ENCODE peak calls at places on chromosomes 4 and X, in seven cellular contexts. P is bronchial epithelial cell, S is mammary epithelial cell, Q is right lobe of liver, Z is left lung, L is uterus, C is neural progenitor cell. R is an unnamed sample.

GRCh38 chr4:150336676-150337412 is 245.1 kb upstream of the MAB21L2 start:
- DNase-seq in L (no peak), S (no peak), P (no peak), C (no peak), Q (no peak), Z (no peak), R (no peak)

GRCh38 chr4:113050837-113051236 is 1.4 kb downstream of the ANK2 start:
- DNase-seq in C (no peak), L (no peak), P (no peak), S (no peak), Z (no peak), Q (no peak), R (no peak)

GRCh38 chrX:123993326-123993725 is 31.8 kb downstream of the STAG2 start:
- DNase-seq in C (no peak), Q (no peak), S (peak), L (no peak), Z (no peak), P (peak), R (no peak)

GRCh38 chrX:136250191-136251041 is 784 bp downstream of the MAP7D3 start:
- DNase-seq in L (no peak), Q (no peak), C (peak), P (peak), Z (no peak), S (no peak), R (no peak)

GRCh38 chrX:27086221-27086620 is 376.9 kb downstream of the PPP4R3C start:
- DNase-seq in S (no peak), Q (no peak), Z (no peak), C (peak), L (no peak), P (peak), R (no peak)

GRCh38 chr4:138473339-138473738 is 231.2 kb upstream of the SLC7A11 start:
- DNase-seq in P (no peak), S (no peak), C (no peak), Q (no peak), Z (no peak), L (no peak), R (no peak)

GRCh38 chr4:5399790-5400421 is 308.5 kb downstream of the EVC2 start:
- DNase-seq in P (peak), Z (no peak), C (peak), Q (no peak), S (no peak), L (no peak), R (no peak)

GRCh38 chr4:173522160-173522873 is 7.7 kb downstream of the HAND2 start:
- DNase-seq in S (no peak), Z (peak), C (peak), P (no peak), Q (peak), L (peak), R (no peak)

GRCh38 chr4:176656108-176656507 is 136.6 kb downstream of the VEGFC start:
- DNase-seq in C (no peak), Q (no peak), P (no peak), Z (no peak), L (no peak), S (no peak), R (no peak)

GRCh38 chrX:149185087-149185486 is 320.0 kb downstream of the IDS start:
- DNase-seq in C (no peak), P (peak), S (peak), L (no peak), Q (no peak), Z (no peak), R (no peak)

GRCh38 chr4:3639613-3640586 is 107.7 kb upstream of the LRPAP1 start:
- DNase-seq in C (no peak), P (no peak), S (no peak), Q (peak), Z (no peak), L (peak), R (no peak)

GRCh38 chrX:132956421-132957210 is 1.8 kb downstream of the HS6ST2 start:
- DNase-seq in P (no peak), S (no peak), L (peak), Z (no peak), C (peak), Q (no peak), R (no peak)

GRCh38 chr4:81255524-81255923 is 40.5 kb upstream of the PRKG2 start:
- DNase-seq in P (peak), S (peak), Q (no peak), C (no peak), Z (no peak), L (no peak), R (no peak)

GRCh38 chr4:4836044-4836443 is 23.4 kb upstream of the MSX1 start:
- DNase-seq in Q (no peak), Z (no peak), L (no peak), S (no peak), P (no peak), C (no peak), R (no peak)

GRCh38 chrX:148530464-148531077 is 30.2 kb downstream of the AFF2 start:
- DNase-seq in S (no peak), C (peak), L (no peak), P (peak), Z (no peak), Q (no peak), R (no peak)

DNA sequence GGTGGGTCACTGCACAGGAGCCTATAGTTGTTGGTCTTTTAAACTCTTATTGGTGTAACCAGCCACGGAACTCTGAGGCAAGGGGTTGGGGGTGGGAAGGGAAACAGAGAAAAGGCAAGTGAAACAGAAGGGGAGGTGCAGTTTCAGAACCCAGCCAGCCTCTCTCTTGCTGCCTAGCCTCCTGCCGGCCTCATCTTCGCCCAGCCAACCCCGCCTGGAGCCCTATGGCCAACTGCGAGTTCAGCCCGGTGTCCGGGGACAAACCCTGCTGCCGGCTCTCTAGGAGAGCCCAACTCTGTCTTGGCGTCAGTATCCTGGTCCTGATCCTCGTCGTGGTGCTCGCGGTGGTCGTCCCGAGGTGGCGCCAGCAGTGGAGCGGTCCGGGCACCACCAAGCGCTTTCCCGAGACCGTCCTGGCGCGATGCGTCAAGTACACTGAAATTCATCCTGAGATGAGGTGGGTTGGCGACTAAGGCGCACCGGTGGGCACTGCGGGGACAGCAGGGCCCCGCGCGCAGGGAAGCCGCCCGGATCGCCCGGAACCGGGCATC is at the start of gene CD38:
- DNase-seq in P (no peak), L (no peak), Q (peak), Z (peak), C (peak), S (no peak), R (no peak)
- TF ChIP-seq CTCF in P (no peak), L (no peak), Q (no peak), Z (no peak), C (no peak), S (no peak), R (no peak)

DNA sequence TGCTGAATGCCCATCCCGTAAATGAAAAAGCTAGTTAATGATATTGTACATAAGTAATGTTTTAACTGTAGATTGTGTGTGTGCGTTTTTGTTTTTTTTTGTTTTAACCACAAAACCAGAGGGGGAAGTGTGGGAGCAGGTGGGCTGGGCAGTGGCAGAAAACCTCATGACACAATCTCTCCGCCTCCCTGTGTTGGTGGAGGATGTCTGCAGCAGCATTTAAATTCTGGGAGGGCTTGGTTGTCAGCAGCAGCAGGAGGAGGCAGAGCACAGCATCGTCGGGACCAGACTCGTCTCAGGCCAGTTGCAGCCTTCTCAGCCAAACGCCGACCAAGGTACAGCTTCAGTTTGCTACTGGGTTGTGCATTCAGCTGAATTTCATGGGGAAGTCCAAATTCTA is at the start of gene SPP1:
- DNase-seq in S (peak), L (no peak), P (no peak), C (peak), Q (no peak), Z (no peak), R (no peak)
- TF ChIP-seq CTCF in S (no peak), L (no peak), P (no peak), C (no peak), Q (no peak), Z (no peak), R (no peak)

GRCh38 chrX:17065100-17065499 is 118.6 kb downstream of the REPS2 start:
- DNase-seq in C (no peak), S (no peak), P (no peak), Q (no peak), L (no peak), Z (no peak), R (no peak)
- TF ChIP-seq CTCF in C (no peak), S (peak), P (no peak), Q (no peak), L (no peak), Z (no peak), R (peak)

DNA sequence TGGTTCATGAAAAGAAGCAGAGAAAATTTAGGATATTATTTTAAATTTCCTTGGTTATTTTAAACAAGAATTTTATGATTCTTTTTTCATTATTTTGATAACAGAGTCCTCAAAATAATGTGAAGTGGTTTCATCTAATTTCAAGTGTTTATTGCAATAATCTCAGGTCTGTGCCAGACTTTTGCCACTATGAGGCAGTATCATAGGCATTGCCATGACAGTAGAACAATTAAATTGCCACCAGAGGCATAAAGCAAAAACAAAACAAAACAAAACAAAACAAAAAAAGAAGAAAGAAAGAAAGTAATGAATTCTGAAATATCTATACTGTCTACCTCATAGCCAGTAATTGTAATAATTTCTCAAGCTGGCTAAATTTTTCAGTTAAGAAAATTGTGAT is 739.2 kb downstream of the KCTD8 start:
- DNase-seq in Q (no peak), P (peak), S (no peak), Z (no peak), C (no peak), L (no peak), R (no peak)
- TF ChIP-seq CTCF in Q (no peak), P (no peak), S (peak), Z (no peak), C (peak), L (no peak), R (no peak)

DNA sequence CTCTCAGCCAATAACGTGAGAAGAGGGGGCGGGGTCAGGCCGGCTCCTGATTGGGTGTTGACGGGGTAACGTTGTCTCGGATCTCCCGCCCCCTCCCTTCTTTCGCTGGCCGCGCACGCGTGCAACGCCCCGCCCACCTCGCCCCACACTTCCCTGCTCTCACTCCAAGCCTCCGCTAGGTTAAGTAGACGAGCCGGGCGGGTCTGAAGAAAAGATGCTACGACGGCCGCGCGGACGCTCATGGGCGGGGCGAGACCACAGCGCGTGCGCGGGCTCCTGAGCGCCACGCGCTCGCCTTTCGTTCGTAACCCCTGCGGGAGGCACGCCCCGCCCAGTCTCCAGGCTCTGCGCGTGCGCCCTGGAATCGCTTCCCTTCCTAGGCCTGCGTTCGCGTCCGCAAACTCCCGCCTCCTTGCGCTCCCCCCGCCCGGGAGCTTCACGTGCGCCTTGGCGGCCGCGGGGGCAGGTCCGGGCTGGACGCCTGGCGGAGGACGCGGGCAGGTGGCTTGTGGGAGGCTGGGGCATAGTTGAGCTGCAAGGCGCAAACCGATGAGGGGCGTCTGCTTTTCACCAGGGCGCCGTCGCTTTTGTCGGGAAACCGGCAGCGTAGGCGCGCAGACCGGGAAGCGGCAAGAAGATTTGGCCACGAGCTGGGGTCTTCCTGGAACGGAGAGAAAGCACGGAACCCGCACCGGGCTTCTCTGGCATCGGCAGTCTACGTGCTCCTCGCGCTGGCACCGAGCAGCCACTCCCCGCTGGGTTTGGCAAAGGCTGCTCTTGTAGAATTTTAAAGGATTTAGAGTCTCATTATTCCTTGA is 467 bp upstream of the PGRMC2 start:
- DNase-seq in Z (peak), C (peak), L (peak), Q (peak), P (peak), S (peak), R (peak)
- TF ChIP-seq CTCF in Z (peak), C (peak), L (peak), Q (peak), P (peak), S (peak), R (no peak)

R was measured in CD14-positive monocyte.